ENCODE peak calls at places on chromosomes 7 and 10, in five cellular contexts. D is neural crest cell, V is heart right ventricle, Q is islet precursor cell, U is endothelial cell. T is an unnamed sample.

GRCh38 chr7:157431173-157431950 is 94.6 kb downstream of the DNAJB6 start:
- DNase-seq in D (no peak), V (no peak), Q (no peak), U (peak; percentile 3), T (no peak)

GRCh38 chr10:27747096-27747451 is 1.5 kb upstream of the MKX start:
- DNase-seq in D (peak; percentile 12), V (no peak), Q (no peak), U (peak; percentile 15), T (no peak)

GRCh38 chr10:63977329-63977923 is 456.2 kb downstream of the REEP3 start:
- DNase-seq in D (peak; percentile 41), V (no peak), Q (peak; percentile 70), U (peak; percentile 60), T (no peak)

GRCh38 chr7:148888300-148888699 is 4.2 kb upstream of the EZH2 start:
- DNase-seq in D (no peak), V (no peak), Q (no peak), U (no peak), T (no peak)

GRCh38 chr10:120810298-120810697 is 40.9 kb upstream of the WDR11 start:
- DNase-seq in D (no peak), V (no peak), Q (no peak), U (peak; percentile 17), T (peak; percentile 89)

GRCh38 chr10:114869500-114869899 is 47.9 kb downstream of the FHIP2A start:
- DNase-seq in D (no peak), V (no peak), Q (no peak), U (no peak), T (no peak)

GRCh38 chr10:70992436-70992835 is 104.1 kb upstream of the PCBD1 start:
- DNase-seq in D (no peak), V (no peak), Q (no peak), U (no peak), T (no peak)

GRCh38 chr7:134452419-134452827 is 6.5 kb downstream of the AKR1B1 start:
- DNase-seq in D (no peak), V (no peak), Q (no peak), U (no peak), T (no peak)

GRCh38 chr7:142749218-142749993 is at the start of gene PRSS1:
- DNase-seq in D (no peak), V (no peak), Q (no peak), U (no peak), T (no peak)

GRCh38 chr10:17349009-17349349 is 105.4 kb downstream of the ST8SIA6 start:
- DNase-seq in D (no peak), V (no peak), Q (no peak), U (no peak), T (no peak)

GRCh38 chr7:10106609-10107008 is 867.1 kb upstream of the PHF14 start:
- DNase-seq in D (no peak), V (no peak), Q (no peak), U (no peak), T (no peak)

GRCh38 chr7:28575241-28575643 is 162.9 kb downstream of the CREB5 start:
- DNase-seq in D (no peak), V (no peak), Q (no peak), U (no peak), T (no peak)

GRCh38 chr10:24727811-24728210 is 4.1 kb upstream of the ARHGAP21 start:
- DNase-seq in D (no peak), V (no peak), Q (peak; percentile 92), U (peak; percentile 41), T (peak; percentile 18)

GRCh38 chr10:88651131-88651541 is 13.1 kb upstream of the LIPF start:
- DNase-seq in D (no peak), V (no peak), Q (no peak), U (no peak), T (no peak)

GRCh38 chr7:137981668-137982067 is 20.2 kb downstream of the CREB3L2 start:
- DNase-seq in D (no peak), V (no peak), Q (no peak), U (no peak), T (no peak)

GRCh38 chr7:82010416-82010815 is 240.6 kb upstream of the HGF start:
- DNase-seq in D (no peak), V (no peak), Q (no peak), U (no peak), T (no peak)

GRCh38 chr10:102159051-102159597 is 6.9 kb downstream of the NOLC1 start:
- DNase-seq in D (no peak), V (no peak), Q (no peak), U (no peak), T (no peak)

GRCh38 chr7:98227939-98228338 is 16.7 kb downstream of the BHLHA15 start:
- DNase-seq in D (no peak), V (no peak), Q (no peak), U (no peak), T (no peak)

GRCh38 chr7:26588511-26588910 is 275.9 kb downstream of the SKAP2 start:
- DNase-seq in D (no peak), V (no peak), Q (no peak), U (no peak), T (peak; percentile 65)

GRCh38 chr10:82319558-82319957 is 444.6 kb downstream of the NRG3 start:
- DNase-seq in D (no peak), V (no peak), Q (peak; percentile 52), U (no peak), T (no peak)

GRCh38 chr10:128854965-128855364 is 612.1 kb upstream of the MGMT start:
- DNase-seq in D (no peak), V (peak; percentile 86), Q (no peak), U (no peak), T (no peak)

GRCh38 chr10:9302142-9302746 is 1247.8 kb downstream of the GATA3 start:
- DNase-seq in D (no peak), V (no peak), Q (no peak), U (peak; percentile 33), T (peak; percentile 77)

GRCh38 chr7:131524116-131524515 is 32.3 kb downstream of the PODXL start:
- DNase-seq in D (no peak), V (no peak), Q (no peak), U (no peak), T (no peak)

GRCh38 chr10:95069286-95069685 is at the start of gene CYP2C8:
- DNase-seq in D (no peak), V (no peak), Q (no peak), U (no peak), T (no peak)